ENCODE peak calls at places on chromosomes 5 and 9, in seven cellular contexts. One of them, this sample, is unnamed.
A peak's percentile ranks its signal among the peaks of the same experiment; 100 is the strongest.

GRCh38 chr9:21801683-21802417 is 586 bp upstream of the MTAP start:
- DNase-seq in heart left ventricle: peak; percentile 81
- DNase-seq in thyroid gland: peak; percentile 81
- DNase-seq in ovary: peak; percentile 79
- DNase-seq in IMR-90: peak; percentile 85
- DNase-seq in AG09319: peak; percentile 57
- DNase-seq in psoas muscle: peak; percentile 73
- DNase-seq in this sample: peak; percentile 88

GRCh38 chr5:120446068-120446492 is 18.0 kb upstream of the PRR16 start:
- DNase-seq in heart left ventricle: no peak
- DNase-seq in thyroid gland: no peak
- DNase-seq in ovary: peak; percentile 69
- DNase-seq in IMR-90: peak; percentile 96
- DNase-seq in AG09319: peak; percentile 61
- DNase-seq in psoas muscle: no peak
- DNase-seq in this sample: peak; percentile 93

GRCh38 chr5:153099328-153099727 is 391.1 kb upstream of the GRIA1 start:
- DNase-seq in heart left ventricle: no peak
- DNase-seq in thyroid gland: no peak
- DNase-seq in ovary: no peak
- DNase-seq in IMR-90: no peak
- DNase-seq in AG09319: no peak
- DNase-seq in psoas muscle: no peak
- DNase-seq in this sample: no peak

GRCh38 chr9:134455951-134456739 is 129.9 kb downstream of the RXRA start:
- DNase-seq in heart left ventricle: peak; percentile 91
- DNase-seq in thyroid gland: peak; percentile 75
- DNase-seq in ovary: peak; percentile 89
- DNase-seq in IMR-90: peak; percentile 99
- DNase-seq in AG09319: peak; percentile 99
- DNase-seq in psoas muscle: peak; percentile 85
- DNase-seq in this sample: peak; percentile 99

GRCh38 chr5:36403601-36404311 is 102.1 kb upstream of the RANBP3L start:
- DNase-seq in heart left ventricle: peak; percentile 42
- DNase-seq in thyroid gland: peak; percentile 9
- DNase-seq in ovary: peak; percentile 78
- DNase-seq in IMR-90: peak; percentile 32
- DNase-seq in AG09319: peak; percentile 52
- DNase-seq in psoas muscle: peak; percentile 52
- DNase-seq in this sample: peak; percentile 86

GRCh38 chr5:147290261-147290660 is 55.4 kb downstream of the STK32A start:
- DNase-seq in heart left ventricle: peak; percentile 68
- DNase-seq in thyroid gland: peak; percentile 67
- DNase-seq in ovary: no peak
- DNase-seq in IMR-90: no peak
- DNase-seq in AG09319: no peak
- DNase-seq in psoas muscle: no peak
- DNase-seq in this sample: no peak

GRCh38 chr9:122281368-122281767 is 16.7 kb downstream of the MRRF start:
- DNase-seq in heart left ventricle: no peak
- DNase-seq in thyroid gland: no peak
- DNase-seq in ovary: no peak
- DNase-seq in IMR-90: no peak
- DNase-seq in AG09319: no peak
- DNase-seq in psoas muscle: no peak
- DNase-seq in this sample: no peak

GRCh38 chr5:116575635-116576042 is 1.0 kb upstream of the SEMA6A start:
- DNase-seq in heart left ventricle: peak; percentile 28
- DNase-seq in thyroid gland: peak; percentile 65
- DNase-seq in ovary: peak; percentile 44
- DNase-seq in IMR-90: no peak
- DNase-seq in AG09319: no peak
- DNase-seq in psoas muscle: no peak
- DNase-seq in this sample: no peak

GRCh38 chr5:154395407-154396106 is 50.2 kb upstream of the SAP30L start:
- DNase-seq in heart left ventricle: no peak
- DNase-seq in thyroid gland: no peak
- DNase-seq in ovary: no peak
- DNase-seq in IMR-90: no peak
- DNase-seq in AG09319: no peak
- DNase-seq in psoas muscle: peak; percentile 32
- DNase-seq in this sample: no peak

GRCh38 chr5:37966291-37966690 is 126.5 kb upstream of the GDNF start:
- DNase-seq in heart left ventricle: no peak
- DNase-seq in thyroid gland: no peak
- DNase-seq in ovary: no peak
- DNase-seq in IMR-90: no peak
- DNase-seq in AG09319: peak; percentile 7
- DNase-seq in psoas muscle: no peak
- DNase-seq in this sample: no peak

GRCh38 chr5:32504923-32505596 is 60.5 kb upstream of the ZFR start:
- DNase-seq in heart left ventricle: peak; percentile 63
- DNase-seq in thyroid gland: peak; percentile 11
- DNase-seq in ovary: peak; percentile 67
- DNase-seq in IMR-90: peak; percentile 94
- DNase-seq in AG09319: peak; percentile 97
- DNase-seq in psoas muscle: peak; percentile 52
- DNase-seq in this sample: peak; percentile 79

GRCh38 chr5:51694826-51695225 is 311.6 kb downstream of the ISL1 start:
- DNase-seq in heart left ventricle: no peak
- DNase-seq in thyroid gland: no peak
- DNase-seq in ovary: no peak
- DNase-seq in IMR-90: no peak
- DNase-seq in AG09319: no peak
- DNase-seq in psoas muscle: no peak
- DNase-seq in this sample: no peak

GRCh38 chr5:151881626-151882225 is 42.9 kb downstream of the GLRA1 start:
- DNase-seq in heart left ventricle: no peak
- DNase-seq in thyroid gland: no peak
- DNase-seq in ovary: no peak
- DNase-seq in IMR-90: no peak
- DNase-seq in AG09319: no peak
- DNase-seq in psoas muscle: no peak
- DNase-seq in this sample: no peak

GRCh38 chr5:123089572-123089970 is 530 bp downstream of the PRDM6 start:
- DNase-seq in heart left ventricle: no peak
- DNase-seq in thyroid gland: peak; percentile 30
- DNase-seq in ovary: peak; percentile 59
- DNase-seq in IMR-90: peak; percentile 52
- DNase-seq in AG09319: no peak
- DNase-seq in psoas muscle: peak; percentile 28
- DNase-seq in this sample: no peak

GRCh38 chr9:27566118-27566517 is 7.2 kb downstream of the C9orf72 start:
- DNase-seq in heart left ventricle: no peak
- DNase-seq in thyroid gland: no peak
- DNase-seq in ovary: no peak
- DNase-seq in IMR-90: no peak
- DNase-seq in AG09319: no peak
- DNase-seq in psoas muscle: no peak
- DNase-seq in this sample: no peak

GRCh38 chr9:137828527-137829259 is 48.9 kb upstream of the CACNA1B start:
- DNase-seq in heart left ventricle: no peak
- DNase-seq in thyroid gland: no peak
- DNase-seq in ovary: no peak
- DNase-seq in IMR-90: peak; percentile 18
- DNase-seq in AG09319: no peak
- DNase-seq in psoas muscle: no peak
- DNase-seq in this sample: no peak

GRCh38 chr5:2722901-2723300 is 28.6 kb downstream of the IRX2 start:
- DNase-seq in heart left ventricle: no peak
- DNase-seq in thyroid gland: no peak
- DNase-seq in ovary: no peak
- DNase-seq in IMR-90: no peak
- DNase-seq in AG09319: no peak
- DNase-seq in psoas muscle: no peak
- DNase-seq in this sample: no peak

GRCh38 chr9:97874617-97875016 is 21.6 kb downstream of the FOXE1 start:
- DNase-seq in heart left ventricle: no peak
- DNase-seq in thyroid gland: no peak
- DNase-seq in ovary: no peak
- DNase-seq in IMR-90: no peak
- DNase-seq in AG09319: no peak
- DNase-seq in psoas muscle: no peak
- DNase-seq in this sample: no peak

GRCh38 chr5:11719888-11720481 is 184.3 kb downstream of the CTNND2 start:
- DNase-seq in heart left ventricle: peak; percentile 62
- DNase-seq in thyroid gland: peak; percentile 67
- DNase-seq in ovary: no peak
- DNase-seq in IMR-90: no peak
- DNase-seq in AG09319: no peak
- DNase-seq in psoas muscle: no peak
- DNase-seq in this sample: no peak

GRCh38 chr5:82861705-82862104 is 215.5 kb downstream of the TMEM167A start:
- DNase-seq in heart left ventricle: no peak
- DNase-seq in thyroid gland: no peak
- DNase-seq in ovary: no peak
- DNase-seq in IMR-90: no peak
- DNase-seq in AG09319: peak; percentile 55
- DNase-seq in psoas muscle: no peak
- DNase-seq in this sample: no peak

GRCh38 chr9:137445275-137445807 is 4.2 kb upstream of the ENTPD8 start:
- DNase-seq in heart left ventricle: peak; percentile 74
- DNase-seq in thyroid gland: peak; percentile 72
- DNase-seq in ovary: peak; percentile 83
- DNase-seq in IMR-90: peak; percentile 76
- DNase-seq in AG09319: peak; percentile 40
- DNase-seq in psoas muscle: peak; percentile 81
- DNase-seq in this sample: peak; percentile 82

GRCh38 chr5:74665823-74666222 is 19.2 kb upstream of the HEXB start:
- DNase-seq in heart left ventricle: no peak
- DNase-seq in thyroid gland: no peak
- DNase-seq in ovary: no peak
- DNase-seq in IMR-90: no peak
- DNase-seq in AG09319: no peak
- DNase-seq in psoas muscle: no peak
- DNase-seq in this sample: no peak

GRCh38 chr5:5483880-5484595 is 61.6 kb downstream of the ICE1 start:
- DNase-seq in heart left ventricle: no peak
- DNase-seq in thyroid gland: no peak
- DNase-seq in ovary: no peak
- DNase-seq in IMR-90: peak; percentile 52
- DNase-seq in AG09319: no peak
- DNase-seq in psoas muscle: no peak
- DNase-seq in this sample: peak; percentile 56

DNA sequence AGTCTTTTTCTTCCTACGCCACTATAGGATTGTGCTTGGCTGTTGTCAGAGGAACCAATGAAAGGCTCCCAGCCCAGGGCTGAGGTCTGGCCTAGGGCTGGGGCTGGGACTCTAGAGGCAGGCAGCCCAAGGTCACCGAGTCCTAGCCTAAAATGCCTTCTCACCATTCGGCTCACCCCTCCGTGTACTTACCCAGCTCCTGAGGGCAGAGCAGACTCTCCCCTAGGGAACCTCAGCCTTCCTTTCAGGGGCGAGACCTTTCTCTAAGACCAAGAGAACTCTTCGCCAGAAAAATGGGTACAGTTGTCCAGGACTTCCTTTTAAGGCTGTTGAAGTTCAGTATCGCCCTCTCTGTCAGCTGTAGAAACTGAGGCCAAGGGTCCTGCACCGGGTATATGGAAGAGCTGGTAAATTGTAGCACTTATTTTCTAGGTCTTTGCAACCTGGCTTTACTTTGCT is 1.7 kb upstream of the SPRY4 start:
- DNase-seq in heart left ventricle: no peak
- DNase-seq in thyroid gland: no peak
- DNase-seq in ovary: no peak
- DNase-seq in IMR-90: no peak
- DNase-seq in AG09319: no peak
- DNase-seq in psoas muscle: no peak
- DNase-seq in this sample: no peak
- TF ChIP-seq CTCF in heart left ventricle: no peak
- TF ChIP-seq CTCF in thyroid gland: no peak
- TF ChIP-seq CTCF in ovary: no peak
- TF ChIP-seq CTCF in IMR-90: no peak
- TF ChIP-seq CTCF in AG09319: no peak
- TF ChIP-seq CTCF in psoas muscle: no peak
- TF ChIP-seq CTCF in this sample: peak; percentile 17

DNA sequence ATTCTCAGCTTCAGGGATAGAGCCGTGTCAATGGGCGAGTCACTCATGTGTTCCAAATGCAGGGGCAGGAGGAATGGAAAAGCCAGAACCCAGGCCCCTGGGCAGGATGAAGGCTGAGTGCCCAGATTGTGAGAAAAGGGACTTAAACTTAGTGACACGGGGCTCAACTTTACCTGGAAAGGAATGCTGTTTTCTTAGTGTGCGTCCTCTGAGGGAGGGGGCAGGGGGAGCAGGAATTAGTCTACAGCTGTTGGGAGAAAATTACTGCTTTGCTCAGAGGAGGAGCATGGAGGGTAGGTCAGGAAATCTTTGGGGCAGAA is 14.6 kb downstream of the HK3 start:
- DNase-seq in heart left ventricle: no peak
- DNase-seq in thyroid gland: no peak
- DNase-seq in ovary: no peak
- DNase-seq in IMR-90: no peak
- DNase-seq in AG09319: no peak
- DNase-seq in psoas muscle: no peak
- DNase-seq in this sample: no peak
- TF ChIP-seq CTCF in heart left ventricle: no peak
- TF ChIP-seq CTCF in thyroid gland: no peak
- TF ChIP-seq CTCF in ovary: no peak
- TF ChIP-seq CTCF in IMR-90: no peak
- TF ChIP-seq CTCF in AG09319: no peak
- TF ChIP-seq CTCF in psoas muscle: no peak
- TF ChIP-seq CTCF in this sample: no peak

GRCh38 chr5:170631471-170632195 is 127.8 kb downstream of the KCNIP1 start:
- DNase-seq in heart left ventricle: peak; percentile 35
- DNase-seq in thyroid gland: no peak
- DNase-seq in ovary: peak; percentile 27
- DNase-seq in IMR-90: no peak
- DNase-seq in AG09319: no peak
- DNase-seq in psoas muscle: no peak
- DNase-seq in this sample: no peak
- TF ChIP-seq CTCF in heart left ventricle: no peak
- TF ChIP-seq CTCF in thyroid gland: no peak
- TF ChIP-seq CTCF in ovary: no peak
- TF ChIP-seq CTCF in IMR-90: peak; percentile 15
- TF ChIP-seq CTCF in AG09319: peak; percentile 18
- TF ChIP-seq CTCF in psoas muscle: peak; percentile 4
- TF ChIP-seq CTCF in this sample: peak; percentile 29

GRCh38 chr5:105877592-105877991 is 1793.1 kb downstream of the EFNA5 start:
- DNase-seq in heart left ventricle: no peak
- DNase-seq in thyroid gland: no peak
- DNase-seq in ovary: no peak
- DNase-seq in IMR-90: no peak
- DNase-seq in AG09319: no peak
- DNase-seq in psoas muscle: no peak
- DNase-seq in this sample: no peak
- TF ChIP-seq CTCF in heart left ventricle: no peak
- TF ChIP-seq CTCF in thyroid gland: no peak
- TF ChIP-seq CTCF in ovary: no peak
- TF ChIP-seq CTCF in IMR-90: no peak
- TF ChIP-seq CTCF in AG09319: no peak
- TF ChIP-seq CTCF in psoas muscle: no peak
- TF ChIP-seq CTCF in this sample: no peak

GRCh38 chr9:91586282-91586681 is 162.7 kb upstream of the NFIL3 start:
- DNase-seq in heart left ventricle: no peak
- DNase-seq in thyroid gland: no peak
- DNase-seq in ovary: no peak
- DNase-seq in IMR-90: no peak
- DNase-seq in AG09319: no peak
- DNase-seq in psoas muscle: no peak
- DNase-seq in this sample: no peak
- TF ChIP-seq CTCF in heart left ventricle: no peak
- TF ChIP-seq CTCF in thyroid gland: no peak
- TF ChIP-seq CTCF in ovary: no peak
- TF ChIP-seq CTCF in IMR-90: no peak
- TF ChIP-seq CTCF in AG09319: no peak
- TF ChIP-seq CTCF in psoas muscle: no peak
- TF ChIP-seq CTCF in this sample: no peak